ENCODE peak calls at places on chromosome 1, in four cellular contexts. Q, S, D and P are unnamed samples.

GRCh38 chr1:209670441-209671082 is 4.7 kb upstream of the G0S2 start:
- DNase-seq in D (no peak), S (no peak), Q (no peak), P (no peak)

GRCh38 chr1:232123775-232124659 is 497.4 kb downstream of the DISC1 start:
- DNase-seq in D (no peak), Q (no peak), S (no peak), P (no peak)

GRCh38 chr1:183070923-183071618 is 47.9 kb downstream of the LAMC1 start:
- DNase-seq in D (no peak), S (no peak), Q (no peak), P (peak)

GRCh38 chr1:228042508-228042907 is 35.7 kb downstream of the WNT3A start:
- DNase-seq in Q (no peak), S (no peak), D (no peak), P (no peak)

GRCh38 chr1:35807614-35808375 is at the start of gene AGO4:
- DNase-seq in S (peak), Q (no peak), D (peak), P (peak)

GRCh38 chr1:61926597-61926996 is 184.3 kb downstream of the PATJ start:
- DNase-seq in Q (no peak), S (no peak), D (no peak), P (no peak)

GRCh38 chr1:14593279-14593678 is 5.2 kb upstream of the KAZN start:
- DNase-seq in D (no peak), Q (no peak), S (no peak), P (no peak)

GRCh38 chr1:87989346-87989745 is 660.7 kb downstream of the LMO4 start:
- DNase-seq in Q (no peak), S (no peak), D (no peak), P (no peak)

GRCh38 chr1:197462539-197462938 is 194.5 kb downstream of the CRB1 start:
- DNase-seq in Q (no peak), D (no peak), S (no peak), P (no peak)

GRCh38 chr1:11407301-11407994 is 71.5 kb upstream of the DISP3 start:
- DNase-seq in S (no peak), D (no peak), Q (no peak), P (no peak)

GRCh38 chr1:11394592-11395229 is 84.2 kb upstream of the DISP3 start:
- DNase-seq in Q (no peak), S (no peak), D (no peak), P (no peak)

GRCh38 chr1:233480198-233480597 is 133.7 kb upstream of the KCNK1 start:
- DNase-seq in D (no peak), S (no peak), Q (no peak), P (no peak)

GRCh38 chr1:156709031-156709430 is 3.6 kb upstream of the CRABP2 start:
- DNase-seq in Q (no peak), D (no peak), S (no peak), P (no peak)

GRCh38 chr1:145714524-145715111 is 4.7 kb upstream of the CD160 start:
- DNase-seq in D (no peak), Q (no peak), S (no peak), P (peak)

GRCh38 chr1:6602669-6603423 is at the start of gene KLHL21:
- DNase-seq in D (peak), Q (peak), S (peak), P (peak)

GRCh38 chr1:110880708-110881374 is 7.9 kb downstream of the CD53 start:
- DNase-seq in Q (no peak), D (no peak), S (peak), P (no peak)

GRCh38 chr1:23100074-23100748 is 68.4 kb downstream of the LUZP1 start:
- DNase-seq in S (no peak), D (peak), Q (no peak), P (peak)

GRCh38 chr1:234825498-234826176 is 215.7 kb upstream of the IRF2BP2 start:
- DNase-seq in D (no peak), S (no peak), Q (no peak), P (no peak)

GRCh38 chr1:171799166-171799565 is 17.7 kb downstream of the METTL13 start:
- DNase-seq in S (no peak), D (no peak), Q (no peak), P (no peak)

GRCh38 chr1:179743679-179744400 is 749 bp downstream of the FAM163A start:
- DNase-seq in D (peak), Q (no peak), S (no peak), P (no peak)

GRCh38 chr1:43708006-43708412 is 673 bp downstream of the ST3GAL3 start:
- DNase-seq in Q (no peak), S (no peak), D (no peak), P (no peak)

GRCh38 chr1:26469558-26469957 is 2.7 kb upstream of the HMGN2 start:
- DNase-seq in D (no peak), S (no peak), Q (no peak), P (no peak)

GRCh38 chr1:43885311-43885801 is 48.2 kb upstream of the ARTN start:
- DNase-seq in Q (peak), S (no peak), D (no peak), P (no peak)

GRCh38 chr1:98556521-98557158 is 104.9 kb upstream of the SNX7 start:
- DNase-seq in D (no peak), S (peak), Q (peak), P (peak)

GRCh38 chr1:22239378-22239777 is 96.5 kb upstream of the WNT4 start:
- DNase-seq in S (no peak), D (no peak), Q (no peak), P (no peak)

GRCh38 chr1:245578751-245579150 is 424.0 kb downstream of the KIF26B start:
- DNase-seq in D (no peak), S (no peak), Q (no peak), P (no peak)

GRCh38 chr1:42423621-42424200 is 32.1 kb downstream of the ZMYND12 start:
- DNase-seq in Q (no peak), D (no peak), S (no peak), P (no peak)

GRCh38 chr1:212967767-212968166 is 17.4 kb downstream of the VASH2 start:
- DNase-seq in S (peak), Q (peak), D (peak), P (peak)

DNA sequence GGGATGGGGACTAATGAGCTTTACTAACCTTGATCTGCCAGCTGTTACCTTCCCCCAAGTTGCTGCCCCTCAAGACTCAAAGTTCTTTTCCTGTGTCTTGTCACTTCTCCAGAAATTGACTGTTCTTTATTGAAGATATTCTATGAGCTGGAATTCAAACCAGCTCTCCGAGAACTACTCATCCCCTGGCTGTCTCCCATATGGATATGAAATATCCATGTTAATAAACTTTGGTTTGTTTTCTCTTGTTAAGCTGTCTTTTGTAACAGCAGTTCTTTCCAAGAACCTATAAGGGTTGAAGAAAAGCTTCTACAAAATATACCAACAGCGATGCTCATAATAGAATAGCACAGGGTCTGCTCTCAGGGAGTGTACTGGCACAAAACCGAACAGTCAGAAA is 77.0 kb downstream of the CAMK2N1 start:
- DNase-seq in Q (no peak), D (no peak), S (no peak), P (no peak)
- TF ChIP-seq YY1 in Q (no peak), D (no peak), S (no peak), P (no peak)

GRCh38 chr1:67683736-67684525 is 1.1 kb upstream of the GADD45A start:
- DNase-seq in Q (no peak), S (peak), D (no peak), P (no peak)
- TF ChIP-seq CTCF in Q (no peak), S (no peak), D (no peak), P (no peak)

GRCh38 chr1:39061951-39062350 is 35.8 kb downstream of the NDUFS5 start:
- DNase-seq in Q (no peak), D (no peak), S (no peak), P (no peak)
- TF ChIP-seq ELF1 in Q (no peak), D (no peak), S (no peak), P (no peak)

GRCh38 chr1:3795453-3796214 is 664 bp downstream of the LRRC47 start:
- DNase-seq in D (peak), S (peak), Q (no peak), P (peak)
- TF ChIP-seq YY1 in D (no peak), S (no peak), Q (no peak), P (no peak)

GRCh38 chr1:29305943-29306342 is 69.6 kb downstream of the PTPRU start:
- DNase-seq in D (no peak), Q (no peak), S (no peak), P (no peak)
- TF ChIP-seq CTCF in D (no peak), Q (no peak), S (peak), P (no peak)

GRCh38 chr1:208593306-208594006 is 349.3 kb upstream of the PLXNA2 start:
- DNase-seq in S (no peak), D (no peak), Q (no peak), P (no peak)
- TF ChIP-seq ELF1 in S (no peak), D (no peak), Q (no peak), P (no peak)

DNA sequence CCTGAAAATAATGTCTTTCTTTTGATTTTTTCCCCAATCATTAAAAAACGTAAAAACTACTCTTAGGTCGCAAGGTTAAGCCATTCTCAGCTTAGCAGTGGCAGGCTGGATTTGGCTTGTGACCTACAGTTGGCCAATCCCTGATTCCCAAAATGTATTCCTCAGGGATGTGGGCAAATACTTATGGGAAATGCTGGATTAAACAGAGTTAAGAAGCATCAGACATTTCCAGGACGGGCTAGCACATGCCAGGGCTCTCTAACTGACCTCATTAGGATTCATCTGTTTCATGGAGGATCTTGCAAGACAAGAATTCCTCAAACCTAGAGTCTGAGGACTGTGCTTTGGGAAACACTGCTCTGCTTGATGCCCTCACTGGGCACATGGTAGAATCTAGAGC is 982 bp upstream of the IL24 start:
- DNase-seq in S (no peak), D (no peak), Q (no peak), P (no peak)
- TF ChIP-seq YY1 in S (no peak), D (no peak), Q (no peak), P (no peak)

DNA sequence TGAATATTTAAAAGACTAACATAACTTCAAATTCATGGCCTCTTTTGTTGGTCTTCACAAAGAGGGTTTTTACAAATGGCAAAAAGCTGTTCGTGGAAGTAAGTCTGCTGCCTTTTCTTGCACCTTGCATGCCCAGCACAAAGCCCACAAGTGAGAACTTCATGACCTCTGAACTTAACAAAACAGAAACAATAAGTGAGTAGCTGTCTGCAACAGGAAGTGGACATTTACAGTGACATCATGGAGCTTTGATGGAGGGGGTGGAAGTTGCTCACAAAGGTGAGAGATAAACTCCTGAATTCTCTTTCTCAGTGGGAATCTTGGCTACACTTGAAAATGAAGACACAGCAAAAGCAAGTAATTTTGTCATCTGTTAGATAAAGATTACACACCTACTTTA is 303.3 kb upstream of the DEPDC1 start:
- DNase-seq in D (no peak), S (no peak), Q (no peak), P (no peak)
- TF ChIP-seq CTCF in D (no peak), S (no peak), Q (no peak), P (no peak)

GRCh38 chr1:211775208-211775607 is 55.4 kb downstream of the LPGAT1 start:
- DNase-seq in Q (no peak), D (no peak), S (no peak), P (no peak)
- TF ChIP-seq ELF1 in Q (no peak), D (no peak), S (no peak), P (no peak)

GRCh38 chr1:72018562-72018961 is 263.8 kb downstream of the NEGR1 start:
- DNase-seq in Q (no peak), S (no peak), D (no peak), P (no peak)
- TF ChIP-seq YY1 in Q (no peak), S (no peak), D (no peak), P (no peak)